ENCODE peak calls at places on chromosome 9, in seven cellular contexts. X, M, Q, O, B, G and T are unnamed samples.

GRCh38 chr9:93580654-93581380 is 4.4 kb downstream of the PHF2 start:
- DNase-seq in B (no peak), M (no peak), O (no peak), G (no peak), Q (no peak), X (no peak), T (no peak)

GRCh38 chr9:136604823-136605525 is 57.7 kb upstream of the EGFL7 start:
- DNase-seq in M (no peak), X (no peak), Q (no peak), B (no peak), G (no peak), O (no peak), T (no peak)

GRCh38 chr9:137955224-137955570 is 77.6 kb downstream of the CACNA1B start:
- DNase-seq in Q (no peak), X (no peak), O (no peak), M (no peak), G (no peak), B (no peak), T (no peak)

GRCh38 chr9:35828716-35829083 is at the start of gene FAM221B:
- DNase-seq in Q (no peak), O (no peak), M (no peak), G (peak), B (no peak), X (peak), T (no peak)

GRCh38 chr9:77305622-77306365 is 128.5 kb downstream of the VPS13A start:
- DNase-seq in G (no peak), Q (no peak), X (peak), M (no peak), B (no peak), O (peak), T (no peak)

GRCh38 chr9:71814805-71815204 is 46.5 kb upstream of the CEMIP2 start:
- DNase-seq in G (no peak), B (no peak), Q (no peak), M (no peak), X (peak), O (peak), T (no peak)

GRCh38 chr9:1759009-1759408 is 256.1 kb upstream of the SMARCA2 start:
- DNase-seq in X (no peak), M (no peak), B (no peak), G (no peak), O (no peak), Q (no peak), T (peak)

GRCh38 chr9:16705121-16705604 is 165.3 kb downstream of the BNC2 start:
- DNase-seq in B (peak), X (peak), Q (peak), O (peak), M (peak), G (peak), T (no peak)

GRCh38 chr9:70352802-70353201 is 61.7 kb downstream of the KLF9 start:
- DNase-seq in X (peak), O (peak), B (no peak), Q (peak), G (no peak), M (no peak), T (no peak)

GRCh38 chr9:38066167-38066906 is 2.7 kb downstream of the SHB start:
- DNase-seq in B (no peak), G (peak), M (no peak), Q (no peak), X (peak), O (no peak), T (no peak)

GRCh38 chr9:81492710-81493447 is 196.5 kb downstream of the TLE1 start:
- DNase-seq in O (peak), G (no peak), X (peak), B (peak), Q (no peak), M (no peak), T (no peak)

GRCh38 chr9:136750526-136750925 is 2.2 kb upstream of the LCN6 start:
- DNase-seq in O (no peak), X (peak), B (no peak), Q (no peak), M (no peak), G (no peak), T (no peak)

GRCh38 chr9:95772320-95773060 is 103.0 kb upstream of the ERCC6L2 start:
- DNase-seq in G (peak), B (peak), M (no peak), X (peak), Q (no peak), O (peak), T (no peak)

GRCh38 chr9:109320734-109321448 is at the start of gene EPB41L4B:
- DNase-seq in G (peak), B (peak), M (peak), X (peak), O (peak), Q (peak), T (no peak)

GRCh38 chr9:108188482-108188881 is 667.3 kb downstream of the ACTL7B start:
- DNase-seq in O (no peak), M (no peak), X (no peak), B (no peak), Q (no peak), G (no peak), T (no peak)

GRCh38 chr9:69963728-69964127 is 79.9 kb upstream of the MAMDC2 start:
- DNase-seq in M (no peak), B (no peak), G (peak), Q (no peak), X (peak), O (no peak), T (no peak)

GRCh38 chr9:120733190-120733589 is 18.9 kb upstream of the MEGF9 start:
- DNase-seq in M (no peak), O (peak), X (peak), Q (no peak), G (no peak), B (peak), T (no peak)

GRCh38 chr9:76218868-76219462 is 175.3 kb downstream of the RFK start:
- DNase-seq in G (peak), B (peak), M (no peak), X (no peak), Q (no peak), O (no peak), T (no peak)

GRCh38 chr9:127809562-127810377 is 7.1 kb downstream of the FPGS start:
- DNase-seq in G (peak), M (no peak), X (peak), B (no peak), Q (peak), O (no peak), T (no peak)
- H3K4me2 ChIP-seq in G (peak), M (no peak), X (no peak), B (peak), Q (peak), O (no peak), T (no peak)

GRCh38 chr9:13083973-13084528 is 195.4 kb downstream of the MPDZ start:
- DNase-seq in G (no peak), B (peak), Q (no peak), O (peak), M (no peak), X (peak), T (no peak)
- H3K4me2 ChIP-seq in G (no peak), B (peak), Q (no peak), O (no peak), M (no peak), X (peak), T (no peak)

DNA sequence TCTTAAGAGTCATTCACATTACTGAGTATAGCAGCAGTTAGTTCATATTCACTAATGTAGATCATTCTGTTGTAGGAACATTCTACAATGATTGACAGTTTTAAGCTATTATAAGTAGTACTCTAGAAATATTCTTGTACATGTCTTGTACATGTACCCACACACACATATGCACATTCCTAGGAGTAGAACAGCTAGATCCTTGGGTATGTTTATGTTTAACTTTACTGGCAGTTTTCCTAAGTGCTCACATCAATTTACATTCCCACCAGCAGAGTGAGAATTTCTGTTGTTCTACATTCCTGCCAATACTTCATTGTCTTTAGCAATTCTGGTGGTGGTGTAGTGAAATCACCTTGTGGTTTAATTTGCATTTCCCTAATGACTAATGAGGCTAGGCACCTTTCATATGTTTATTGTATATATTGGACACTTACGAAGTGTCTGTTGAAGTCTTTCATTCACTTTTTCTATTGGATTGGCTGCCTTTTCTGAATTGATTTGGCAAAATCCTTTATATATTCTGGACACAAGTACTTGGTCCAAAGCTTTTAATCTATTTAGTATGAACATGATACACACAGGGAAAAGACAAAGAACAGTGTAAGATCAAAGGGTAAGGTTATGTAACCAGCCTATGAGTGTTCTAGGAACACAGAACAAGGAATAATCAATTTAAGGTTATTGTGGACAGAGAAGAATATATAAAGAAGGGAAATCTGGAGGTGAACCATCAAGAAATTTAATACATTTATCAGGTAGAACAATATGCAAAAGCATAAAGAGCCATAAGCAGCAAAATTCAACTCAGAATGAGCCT is 95.6 kb downstream of the MLLT3 start:
- DNase-seq in B (peak), O (peak), M (no peak), Q (no peak), G (peak), X (peak), T (no peak)
- H3K4me2 ChIP-seq in B (no peak), O (no peak), M (no peak), Q (no peak), G (no peak), X (no peak), T (no peak)

DNA sequence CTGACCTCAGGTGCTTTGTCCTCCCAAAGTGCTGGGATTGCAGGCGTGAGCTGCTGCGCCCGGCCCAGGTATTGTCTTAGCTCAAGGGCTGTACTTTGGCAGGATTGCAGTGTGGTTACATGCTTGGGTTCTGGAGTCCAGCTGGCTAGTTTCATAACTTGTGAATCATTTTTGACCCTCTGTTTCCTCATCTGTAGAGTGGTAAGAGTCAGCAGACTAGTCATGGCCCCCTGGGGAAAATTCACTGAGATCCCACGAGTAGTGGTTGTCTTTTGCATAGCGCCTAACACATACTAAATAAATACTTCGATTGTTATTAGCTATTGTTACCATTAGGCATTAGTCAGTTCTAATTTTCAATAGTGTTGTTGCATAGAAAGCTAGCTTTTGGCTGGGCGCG is 14.3 kb downstream of the PTPA start:
- DNase-seq in X (peak), M (no peak), O (peak), Q (no peak), G (no peak), B (peak), T (no peak)
- H3K4me2 ChIP-seq in X (no peak), M (no peak), O (no peak), Q (no peak), G (no peak), B (peak), T (no peak)

DNA sequence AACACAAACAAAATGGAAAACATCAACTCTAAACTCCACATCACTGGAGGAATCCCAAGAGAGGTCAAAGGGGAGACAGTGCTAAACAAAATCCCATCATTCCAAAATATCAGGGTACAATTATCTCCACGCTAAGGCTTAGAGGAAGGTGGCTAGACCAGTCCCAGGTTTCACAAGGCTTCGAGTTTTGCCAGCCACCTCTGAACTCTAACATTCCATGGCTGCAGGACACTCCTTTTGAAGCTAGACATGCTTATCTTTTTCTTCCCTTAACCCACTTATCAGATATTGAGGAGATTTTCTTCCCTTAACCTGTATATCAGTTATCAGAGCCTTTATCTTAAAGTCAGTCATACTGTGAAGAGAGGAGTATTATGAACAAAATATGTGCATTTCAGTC is 53.3 kb downstream of the GLDC start:
- DNase-seq in B (no peak), M (no peak), Q (no peak), O (no peak), G (no peak), X (no peak), T (no peak)
- H3K4me2 ChIP-seq in B (no peak), M (no peak), Q (no peak), O (no peak), G (no peak), X (no peak), T (no peak)

DNA sequence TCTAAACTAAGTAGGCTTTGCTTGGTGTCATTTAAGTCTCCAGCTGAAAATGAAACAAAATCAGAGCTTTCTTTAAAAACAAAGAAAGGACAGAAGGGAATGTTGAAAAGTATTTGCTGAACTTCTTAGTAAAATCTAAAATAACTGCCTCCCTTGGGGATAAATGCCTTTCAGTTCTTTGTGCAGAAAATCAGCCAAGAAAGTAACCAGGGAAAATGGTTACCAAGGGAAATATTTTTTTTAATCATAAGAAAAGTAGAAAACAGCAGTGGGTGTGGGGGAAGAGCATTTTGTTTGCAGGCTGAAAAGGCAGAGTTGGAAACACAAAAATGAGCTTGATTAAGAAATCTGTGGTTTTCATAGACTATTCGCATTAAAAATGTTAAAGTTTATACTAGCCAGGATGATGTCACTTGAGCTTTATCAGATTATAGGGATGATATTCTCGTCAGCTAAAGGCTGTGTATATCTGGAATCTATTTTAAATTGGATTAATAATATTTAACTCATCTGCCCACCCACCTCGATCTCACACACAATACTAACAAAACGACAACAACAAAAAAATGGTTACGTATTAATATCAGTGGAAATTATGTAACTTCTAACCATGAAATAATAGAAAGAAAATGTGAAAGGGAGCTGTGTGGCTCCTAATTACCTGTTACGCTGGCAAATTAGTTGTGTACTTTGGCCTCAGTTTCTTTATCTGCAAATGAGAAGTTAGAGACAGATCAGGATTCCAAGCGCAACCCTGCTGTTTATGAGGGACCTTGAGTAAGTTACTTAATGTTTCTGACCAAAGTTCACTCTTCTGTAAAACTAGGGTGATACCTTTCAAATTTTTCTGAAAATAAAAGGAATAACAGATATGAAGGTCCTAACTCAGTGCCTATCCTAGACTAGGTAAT is at the start of gene ECM2:
- DNase-seq in M (no peak), Q (no peak), G (no peak), X (peak), B (peak), O (peak), T (no peak)
- H3K4me2 ChIP-seq in M (no peak), Q (no peak), G (no peak), X (peak), B (peak), O (peak), T (no peak)

GRCh38 chr9:21286654-21287053 is 18.5 kb downstream of the IFNA5 start:
- DNase-seq in M (no peak), X (no peak), O (no peak), Q (no peak), B (no peak), G (no peak), T (no peak)
- H3K4me2 ChIP-seq in M (no peak), X (no peak), O (no peak), Q (no peak), B (no peak), G (no peak), T (no peak)

GRCh38 chr9:87796232-87796631 is 70.3 kb downstream of the CTSL start:
- DNase-seq in G (no peak), X (no peak), M (no peak), Q (peak), B (no peak), O (no peak), T (no peak)

GRCh38 chr9:87798276-87798833 is 72.4 kb downstream of the CTSL start:
- DNase-seq in O (no peak), G (no peak), X (no peak), B (no peak), M (no peak), Q (no peak), T (no peak)

GRCh38 chr9:87792831-87793288 is 66.9 kb downstream of the CTSL start:
- DNase-seq in X (peak), Q (peak), B (peak), M (peak), O (peak), G (peak), T (no peak)

GRCh38 chr9:87795178-87795577 is 69.3 kb downstream of the CTSL start:
- DNase-seq in X (no peak), Q (peak), G (no peak), B (no peak), M (no peak), O (no peak), T (no peak)

GRCh38 chr9:87793292-87793691 is 67.4 kb downstream of the CTSL start:
- DNase-seq in X (peak), O (peak), M (peak), Q (peak), G (no peak), B (peak), T (no peak)
- H3K4me2 ChIP-seq in X (peak), O (no peak), M (peak), Q (peak), G (no peak), B (peak), T (no peak)